ENCODE peak calls at places on chromosome 3, in five cellular contexts. P, E, T, B and X are unnamed samples.

GRCh38 chr3:47646362-47646761 is 67.7 kb upstream of the CSPG5 start:
- DNase-seq in B (no peak), P (no peak), T (no peak), E (no peak), X (no peak)

GRCh38 chr3:116614795-116615362 is 94.7 kb upstream of the TUSC7 start:
- DNase-seq in P (no peak), E (no peak), B (no peak), T (peak), X (peak)

GRCh38 chr3:145692751-145693150 is 468.2 kb downstream of the PLOD2 start:
- DNase-seq in B (no peak), E (no peak), P (peak), T (no peak), X (no peak)

GRCh38 chr3:120646771-120647449 is 35.1 kb downstream of the HGD start:
- DNase-seq in B (peak), E (no peak), T (no peak), P (no peak), X (no peak)

GRCh38 chr3:16917256-16917935 is 32.6 kb downstream of the PLCL2 start:
- DNase-seq in E (no peak), T (no peak), P (peak), B (no peak), X (no peak)

GRCh38 chr3:113844622-113845222 is 6.1 kb downstream of the GRAMD1C start:
- DNase-seq in T (peak), P (peak), B (peak), E (peak), X (peak)

GRCh38 chr3:171351676-171352075 is 108.5 kb downstream of the TNIK start:
- DNase-seq in P (peak), B (peak), E (no peak), T (no peak), X (peak)

GRCh38 chr3:64300790-64301423 is 75.6 kb upstream of the PRICKLE2 start:
- DNase-seq in E (no peak), B (no peak), T (no peak), P (no peak), X (no peak)

GRCh38 chr3:68306571-68306970 is 625.8 kb downstream of the TAFA4 start:
- DNase-seq in P (no peak), E (no peak), T (no peak), B (peak), X (peak)

GRCh38 chr3:105933871-105934270 is 65.1 kb upstream of the CBLB start:
- DNase-seq in T (no peak), P (no peak), B (no peak), E (no peak), X (no peak)

GRCh38 chr3:53571264-53571663 is 76.9 kb downstream of the CACNA1D start:
- DNase-seq in E (no peak), P (no peak), T (no peak), B (no peak), X (no peak)

GRCh38 chr3:188378786-188379185 is 224.8 kb downstream of the LPP start:
- DNase-seq in T (no peak), B (no peak), E (no peak), P (no peak), X (no peak)

GRCh38 chr3:132916096-132916495 is 122.1 kb upstream of the TMEM108 start:
- DNase-seq in E (no peak), T (no peak), P (no peak), B (no peak), X (no peak)

GRCh38 chr3:134029734-134030381 is at the start of gene SLCO2A1:
- DNase-seq in E (no peak), T (peak), B (no peak), P (peak), X (peak)

GRCh38 chr3:35685153-35685552 is 45.8 kb downstream of the ARPP21 start:
- DNase-seq in B (no peak), P (no peak), E (no peak), T (no peak), X (no peak)

GRCh38 chr3:185988080-185988815 is 50.4 kb upstream of the TRA2B start:
- DNase-seq in P (no peak), E (no peak), B (no peak), T (peak), X (no peak)

GRCh38 chr3:115549111-115549510 is 74.2 kb upstream of the GAP43 start:
- DNase-seq in P (no peak), E (no peak), T (no peak), B (no peak), X (no peak)

GRCh38 chr3:112084980-112085697 is 1.1 kb upstream of the C3orf52 start:
- DNase-seq in T (no peak), B (no peak), E (peak), P (no peak), X (no peak)

GRCh38 chr3:5239602-5240001 is 52.1 kb downstream of the EDEM1 start:
- DNase-seq in T (peak), P (no peak), B (peak), E (no peak), X (no peak)

GRCh38 chr3:188133646-188134045 is 20.3 kb upstream of the LPP start:
- DNase-seq in B (no peak), P (no peak), T (no peak), E (no peak), X (no peak)

GRCh38 chr3:119508172-119508845 is 10.0 kb downstream of the TIMMDC1 start:
- DNase-seq in B (peak), T (no peak), P (no peak), E (no peak), X (peak)

GRCh38 chr3:51710631-51711351 is 3.9 kb downstream of the GRM2 start:
- DNase-seq in B (peak), E (peak), T (peak), P (no peak), X (no peak)

GRCh38 chr3:168162172-168162571 is 66.4 kb upstream of the GOLIM4 start:
- DNase-seq in E (no peak), T (no peak), P (no peak), B (no peak), X (no peak)
- TF ChIP-seq MAX in E (no peak), T (no peak), P (no peak), B (no peak), X (no peak)

GRCh38 chr3:13288732-13289718 is 131.1 kb downstream of the NUP210 start:
- DNase-seq in B (no peak), P (no peak), E (no peak), T (no peak), X (no peak)
- H3K4me3 ChIP-seq in B (no peak), P (no peak), E (no peak), T (no peak), X (no peak)

DNA sequence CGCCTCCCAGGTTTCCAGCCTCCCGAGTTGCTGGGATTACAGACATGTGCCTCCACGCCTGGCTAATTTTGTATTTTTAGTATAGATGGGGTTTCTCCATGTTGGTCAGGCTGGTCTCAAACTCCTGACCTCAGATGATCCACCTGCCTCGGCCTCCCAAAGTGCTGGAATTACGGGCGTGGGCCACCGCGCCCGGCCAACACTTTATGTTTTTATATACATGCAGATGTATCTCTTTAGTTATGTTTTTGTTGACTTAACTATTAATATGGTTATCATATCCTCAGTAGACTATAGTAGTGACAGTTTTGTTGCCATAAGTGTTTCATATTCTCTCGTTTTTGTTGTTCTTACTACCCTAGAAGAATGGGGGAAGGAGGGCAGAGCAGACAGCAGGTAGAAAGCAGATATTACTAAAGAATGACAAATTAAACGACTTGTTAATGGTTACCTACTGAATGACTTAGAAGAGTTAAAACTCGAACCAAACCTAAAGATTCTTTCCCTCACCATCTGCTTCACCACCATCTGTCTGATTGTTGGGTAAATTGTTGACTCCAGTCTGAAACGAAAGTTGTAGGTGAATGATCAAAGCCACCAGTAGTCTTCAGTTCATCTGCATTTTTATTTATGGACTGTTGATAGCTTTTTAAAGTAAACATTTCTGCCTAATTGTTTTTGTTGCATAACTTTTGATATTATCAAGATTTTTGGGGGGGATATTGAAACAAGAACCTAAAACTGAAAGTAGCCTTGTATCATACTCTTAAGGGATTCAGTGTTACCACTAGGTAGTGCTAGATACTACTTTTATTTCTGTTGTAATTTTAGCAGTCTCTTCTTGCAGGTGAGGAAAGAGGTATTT is 89.3 kb downstream of the RASA2 start:
- DNase-seq in T (peak), B (peak), E (peak), P (peak), X (peak)
- TF ChIP-seq MAX in T (no peak), B (no peak), E (no peak), P (no peak), X (no peak)

GRCh38 chr3:50447290-50447840 is 56.1 kb downstream of the CACNA2D2 start:
- DNase-seq in B (no peak), P (no peak), T (no peak), E (no peak), X (peak)

GRCh38 chr3:50448752-50449539 is 54.5 kb downstream of the CACNA2D2 start:
- DNase-seq in E (no peak), T (peak), B (no peak), P (no peak), X (no peak)

GRCh38 chr3:50453907-50454306 is 49.5 kb downstream of the CACNA2D2 start:
- DNase-seq in B (no peak), P (no peak), E (no peak), T (peak), X (peak)

GRCh38 chr3:50454671-50455070 is 48.8 kb downstream of the CACNA2D2 start:
- DNase-seq in P (no peak), T (peak), B (no peak), E (no peak), X (no peak)

GRCh38 chr3:50450135-50450911 is 53.1 kb downstream of the CACNA2D2 start:
- DNase-seq in B (no peak), E (no peak), P (peak), T (no peak), X (no peak)
- H3K4me3 ChIP-seq in B (no peak), E (no peak), P (no peak), T (no peak), X (no peak)

GRCh38 chr3:11306815-11307589 is 34.8 kb downstream of the ATG7 start:
- DNase-seq in E (no peak), T (no peak), P (peak), B (no peak), X (peak)
- TF ChIP-seq MAX in E (no peak), T (no peak), P (no peak), B (no peak), X (no peak)

DNA sequence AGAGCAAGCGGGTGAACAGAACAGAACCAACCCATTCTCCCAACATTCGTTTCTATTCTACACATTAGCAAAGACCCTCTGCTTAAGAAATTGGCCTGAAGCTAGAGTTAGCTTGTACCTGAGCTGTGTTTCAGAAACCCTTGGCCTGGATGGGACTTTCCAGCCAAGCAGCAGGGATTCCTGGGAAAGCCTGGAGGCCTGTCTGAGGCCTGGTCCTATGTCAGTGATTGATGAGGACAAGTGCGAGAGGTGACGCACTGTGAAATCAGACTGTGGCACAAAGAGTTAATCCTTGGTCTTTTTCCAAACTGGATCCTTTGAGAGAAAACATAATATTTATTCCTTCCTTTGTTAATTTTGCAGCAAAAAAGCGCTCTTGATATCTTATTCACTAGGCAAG is 225.1 kb upstream of the ATP11B start:
- DNase-seq in T (no peak), E (no peak), B (no peak), P (no peak), X (no peak)
- H3K4me3 ChIP-seq in T (no peak), E (no peak), B (no peak), P (no peak), X (no peak)

DNA sequence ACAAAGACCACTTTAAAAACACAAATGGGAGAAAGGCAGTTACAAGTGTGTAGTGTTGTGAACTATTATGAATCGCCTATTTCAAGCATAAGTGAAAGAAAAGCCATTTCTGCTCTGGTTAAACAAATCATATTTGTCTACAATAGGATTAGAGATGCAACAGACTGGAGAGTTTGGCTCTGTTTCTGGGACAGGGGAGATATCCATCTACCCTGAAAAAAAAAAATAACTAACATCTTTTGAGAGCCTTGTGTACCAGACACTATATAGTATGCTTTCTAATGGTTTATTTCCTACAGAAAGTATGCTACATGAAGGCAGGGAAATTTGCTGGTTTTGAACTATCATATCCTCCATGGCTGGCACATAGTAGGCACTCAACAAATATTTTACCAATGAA is 106.7 kb upstream of the FHIT start:
- DNase-seq in P (no peak), B (no peak), T (peak), E (no peak), X (no peak)
- TF ChIP-seq MAX in P (no peak), B (no peak), T (no peak), E (no peak), X (no peak)

GRCh38 chr3:139937674-139938279 is 2.8 kb downstream of the CLSTN2 start:
- DNase-seq in T (peak), P (peak), E (peak), B (peak), X (peak)

GRCh38 chr3:139935071-139935865 is at the start of gene CLSTN2:
- DNase-seq in B (peak), T (peak), P (no peak), E (peak), X (no peak)

GRCh38 chr3:139935866-139936817 is 1.2 kb downstream of the CLSTN2 start:
- DNase-seq in T (peak), B (no peak), E (no peak), P (no peak), X (no peak)

GRCh38 chr3:139930201-139930600 is 4.8 kb upstream of the CLSTN2 start:
- DNase-seq in T (no peak), P (no peak), B (no peak), E (no peak), X (no peak)

GRCh38 chr3:139934557-139935070 is 371 bp upstream of the CLSTN2 start:
- DNase-seq in P (no peak), E (peak), B (no peak), T (peak), X (no peak)
- H3K4me3 ChIP-seq in P (no peak), E (peak), B (no peak), T (peak), X (no peak)

DNA sequence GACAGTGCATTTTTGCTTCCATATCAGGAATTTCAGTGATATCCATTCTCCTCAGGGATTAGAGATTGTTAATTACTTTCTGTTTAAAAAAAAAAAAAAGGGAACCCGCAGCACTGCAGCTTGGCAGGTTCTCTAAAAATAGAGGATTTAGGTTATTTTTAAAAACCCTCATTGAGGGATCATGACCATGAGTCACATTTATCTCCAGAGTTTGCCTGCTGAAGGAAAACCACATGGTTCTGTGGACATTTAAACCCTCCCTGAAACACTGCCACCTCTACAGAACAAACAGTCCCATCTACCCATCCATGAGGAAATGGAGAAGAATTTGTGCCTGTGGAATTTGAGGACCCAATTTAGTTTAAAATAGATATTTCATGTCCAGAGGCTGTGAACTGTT is 66.2 kb upstream of the UBE2E1 start:
- DNase-seq in B (peak), T (no peak), E (no peak), P (peak), X (peak)
- TF ChIP-seq MAX in B (no peak), T (peak), E (peak), P (no peak), X (peak)